ENCODE peak calls at places on chromosomes 6 and 20, in five cellular contexts. I, O, G, Z and C are unnamed samples.

GRCh38 chr6:5665173-5665572 is 341.6 kb downstream of the NRN1 start:
- DNase-seq in G (no peak), O (no peak), I (no peak), Z (no peak), C (no peak)

GRCh38 chr6:2734517-2735076 is 16.1 kb downstream of the MYLK4 start:
- DNase-seq in I (no peak), Z (no peak), G (no peak), O (no peak), C (no peak)

GRCh38 chr20:21433329-21433890 is 36.1 kb upstream of the NKX2-4 start:
- DNase-seq in Z (no peak), I (peak; percentile 55), O (no peak), G (no peak), C (no peak)

GRCh38 chr20:18805881-18806280 is 7.7 kb upstream of the SCP2D1 start:
- DNase-seq in O (no peak), G (no peak), Z (no peak), I (no peak), C (no peak)

GRCh38 chr6:139325686-139326085 is 33.9 kb upstream of the TXLNB start:
- DNase-seq in Z (no peak), I (no peak), G (no peak), O (no peak), C (no peak)

GRCh38 chr20:61749406-61750075 is 316.1 kb downstream of the TAF4 start:
- DNase-seq in I (no peak), Z (no peak), O (no peak), G (no peak), C (no peak)

GRCh38 chr6:108598316-108598863 is 37.7 kb downstream of the FOXO3 start:
- DNase-seq in O (no peak), G (no peak), I (no peak), Z (no peak), C (no peak)

GRCh38 chr20:35273449-35274171 is 4.3 kb downstream of the MMP24OS start:
- DNase-seq in Z (no peak), O (no peak), G (no peak), I (no peak), C (no peak)

GRCh38 chr6:27767851-27768250 is 144.3 kb downstream of the OR2B2 start:
- DNase-seq in G (no peak), Z (peak; percentile 12), I (no peak), O (no peak), C (no peak)

GRCh38 chr20:40770564-40771307 is 81.7 kb upstream of the MAFB start:
- DNase-seq in Z (no peak), I (no peak), G (peak; percentile 71), O (no peak), C (no peak)

GRCh38 chr6:7880718-7881107 is 29.9 kb downstream of the TXNDC5 start:
- DNase-seq in G (no peak), O (no peak), I (no peak), Z (no peak), C (no peak)

GRCh38 chr6:7879043-7879442 is 31.5 kb downstream of the TXNDC5 start:
- DNase-seq in Z (no peak), O (no peak), I (no peak), G (no peak), C (no peak)

GRCh38 chr6:7879579-7879978 is 31.0 kb downstream of the TXNDC5 start:
- DNase-seq in Z (no peak), O (no peak), G (no peak), I (peak; percentile 55), C (no peak)

GRCh38 chr6:7879980-7880717 is 30.4 kb downstream of the TXNDC5 start:
- DNase-seq in G (no peak), Z (no peak), I (peak; percentile 60), O (no peak), C (no peak)

DNA sequence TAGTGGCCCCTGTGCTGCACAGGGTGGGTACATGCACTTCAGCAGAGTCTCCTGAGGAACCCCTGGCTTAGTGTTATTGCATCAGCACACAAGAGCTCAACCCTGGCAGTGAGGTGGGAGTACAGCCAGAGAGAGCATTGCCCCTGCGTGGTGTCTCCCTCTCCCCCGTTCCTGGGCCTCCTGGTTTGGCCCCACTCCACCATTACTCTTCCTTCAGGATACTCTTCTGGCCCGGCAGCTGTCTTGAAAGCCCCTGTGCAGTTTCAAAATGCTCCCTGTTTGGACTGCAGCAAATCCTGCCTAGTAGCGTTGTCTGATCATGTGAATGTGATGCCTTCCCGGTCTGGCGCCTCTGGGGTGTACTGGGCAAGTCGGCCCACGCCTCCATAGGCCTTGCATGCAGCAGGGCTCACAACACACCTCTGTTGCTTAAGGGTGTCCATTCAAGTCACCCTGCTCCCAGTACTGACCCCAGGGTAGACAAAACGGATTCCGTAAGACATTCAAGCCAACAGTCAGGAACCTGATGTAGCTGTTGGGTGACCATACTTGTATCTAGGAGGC is 32.1 kb downstream of the TXNDC5 start:
- DNase-seq in Z (no peak), I (peak; percentile 48), O (no peak), G (no peak), C (no peak)
- TF ChIP-seq POLR2A in Z (no peak), I (peak; percentile 45), O (no peak), G (no peak), C (no peak)

GRCh38 chr6:100181309-100181708 is 187.3 kb upstream of the MCHR2 start:
- DNase-seq in O (no peak), G (no peak), Z (no peak), I (no peak), C (no peak)
- TF ChIP-seq POLR2A in O (no peak), G (no peak), Z (no peak), I (no peak), C (no peak)

GRCh38 chr6:40989204-40990179 is 49.5 kb downstream of the UNC5CL start:
- DNase-seq in G (no peak), I (no peak), Z (peak; percentile 64), O (no peak), C (no peak)
- TF ChIP-seq POLR2A in G (no peak), I (no peak), Z (no peak), O (no peak), C (no peak)

GRCh38 chr6:126339796-126340750 is at the start of gene CENPW:
- DNase-seq in G (peak; percentile 83), O (peak; percentile 94), Z (peak; percentile 99), I (peak; percentile 92), C (peak; percentile 99)
- TF ChIP-seq POLR2A in G (no peak), O (no peak), Z (no peak), I (peak; percentile 56), C (no peak)